ENCODE peak calls at places on chromosomes 13 and 19, in ten cellular contexts. One of them, this sample, is unnamed.

GRCh38 chr19:32345261-32346207 is at the start of gene ZNF507:
- DNase-seq in IMR-90: peak; percentile 58
- DNase-seq in mammary epithelial cell: peak; percentile 61
- DNase-seq in Peyer's patch: peak; percentile 74
- DNase-seq in kidney: peak; percentile 92
- DNase-seq in tibial nerve: peak; percentile 76
- DNase-seq in AG09309: no peak
- DNase-seq in neuronal stem cell: peak; percentile 76
- DNase-seq in aorta: peak; percentile 95
- DNase-seq in astrocyte of the cerebellum: peak; percentile 27
- DNase-seq in this sample: peak; percentile 77

GRCh38 chr13:100254002-100254401 is 165.1 kb downstream of the PCCA start:
- DNase-seq in IMR-90: no peak
- DNase-seq in mammary epithelial cell: peak; percentile 29
- DNase-seq in Peyer's patch: no peak
- DNase-seq in kidney: no peak
- DNase-seq in tibial nerve: no peak
- DNase-seq in AG09309: no peak
- DNase-seq in neuronal stem cell: no peak
- DNase-seq in aorta: no peak
- DNase-seq in astrocyte of the cerebellum: no peak
- DNase-seq in this sample: no peak

GRCh38 chr13:38361551-38362262 is 12.1 kb downstream of the UFM1 start:
- DNase-seq in IMR-90: no peak
- DNase-seq in mammary epithelial cell: no peak
- DNase-seq in Peyer's patch: no peak
- DNase-seq in kidney: no peak
- DNase-seq in tibial nerve: peak; percentile 7
- DNase-seq in AG09309: no peak
- DNase-seq in neuronal stem cell: no peak
- DNase-seq in aorta: no peak
- DNase-seq in astrocyte of the cerebellum: no peak
- DNase-seq in this sample: no peak

GRCh38 chr13:32087955-32088747 is 56.6 kb downstream of the FRY start:
- DNase-seq in IMR-90: peak; percentile 75
- DNase-seq in mammary epithelial cell: no peak
- DNase-seq in Peyer's patch: no peak
- DNase-seq in kidney: no peak
- DNase-seq in tibial nerve: no peak
- DNase-seq in AG09309: no peak
- DNase-seq in neuronal stem cell: no peak
- DNase-seq in aorta: no peak
- DNase-seq in astrocyte of the cerebellum: no peak
- DNase-seq in this sample: no peak

GRCh38 chr13:111383591-111384440 is 63.4 kb downstream of the TEX29 start:
- DNase-seq in IMR-90: no peak
- DNase-seq in mammary epithelial cell: no peak
- DNase-seq in Peyer's patch: no peak
- DNase-seq in kidney: no peak
- DNase-seq in tibial nerve: no peak
- DNase-seq in AG09309: no peak
- DNase-seq in neuronal stem cell: no peak
- DNase-seq in aorta: peak; percentile 57
- DNase-seq in astrocyte of the cerebellum: no peak
- DNase-seq in this sample: no peak

GRCh38 chr13:74080762-74081161 is 53.4 kb downstream of the KLF12 start:
- DNase-seq in IMR-90: no peak
- DNase-seq in mammary epithelial cell: no peak
- DNase-seq in Peyer's patch: no peak
- DNase-seq in kidney: no peak
- DNase-seq in tibial nerve: no peak
- DNase-seq in AG09309: no peak
- DNase-seq in neuronal stem cell: no peak
- DNase-seq in aorta: no peak
- DNase-seq in astrocyte of the cerebellum: no peak
- DNase-seq in this sample: no peak

GRCh38 chr19:39247701-39248664 is 673 bp downstream of the IFNL4 start:
- DNase-seq in IMR-90: no peak
- DNase-seq in mammary epithelial cell: no peak
- DNase-seq in Peyer's patch: no peak
- DNase-seq in kidney: peak; percentile 64
- DNase-seq in tibial nerve: no peak
- DNase-seq in AG09309: no peak
- DNase-seq in neuronal stem cell: no peak
- DNase-seq in aorta: no peak
- DNase-seq in astrocyte of the cerebellum: no peak
- DNase-seq in this sample: no peak

GRCh38 chr13:59721889-59722579 is 441.7 kb downstream of the DIAPH3 start:
- DNase-seq in IMR-90: no peak
- DNase-seq in mammary epithelial cell: no peak
- DNase-seq in Peyer's patch: no peak
- DNase-seq in kidney: no peak
- DNase-seq in tibial nerve: no peak
- DNase-seq in AG09309: no peak
- DNase-seq in neuronal stem cell: no peak
- DNase-seq in aorta: no peak
- DNase-seq in astrocyte of the cerebellum: peak; percentile 73
- DNase-seq in this sample: no peak

GRCh38 chr13:113094410-113094800 is 11.2 kb upstream of the F7 start:
- DNase-seq in IMR-90: no peak
- DNase-seq in mammary epithelial cell: no peak
- DNase-seq in Peyer's patch: no peak
- DNase-seq in kidney: no peak
- DNase-seq in tibial nerve: no peak
- DNase-seq in AG09309: no peak
- DNase-seq in neuronal stem cell: no peak
- DNase-seq in aorta: no peak
- DNase-seq in astrocyte of the cerebellum: no peak
- DNase-seq in this sample: no peak

GRCh38 chr19:38650180-38650775 is 2.8 kb downstream of the ACTN4 start:
- DNase-seq in IMR-90: no peak
- DNase-seq in mammary epithelial cell: no peak
- DNase-seq in Peyer's patch: no peak
- DNase-seq in kidney: no peak
- DNase-seq in tibial nerve: no peak
- DNase-seq in AG09309: no peak
- DNase-seq in neuronal stem cell: no peak
- DNase-seq in aorta: no peak
- DNase-seq in astrocyte of the cerebellum: no peak
- DNase-seq in this sample: no peak

GRCh38 chr19:19176950-19177349 is 6.9 kb upstream of the MEF2B start:
- DNase-seq in IMR-90: no peak
- DNase-seq in mammary epithelial cell: no peak
- DNase-seq in Peyer's patch: no peak
- DNase-seq in kidney: no peak
- DNase-seq in tibial nerve: no peak
- DNase-seq in AG09309: no peak
- DNase-seq in neuronal stem cell: no peak
- DNase-seq in aorta: no peak
- DNase-seq in astrocyte of the cerebellum: no peak
- DNase-seq in this sample: no peak

GRCh38 chr13:52112606-52113005 is 16.3 kb downstream of the NEK5 start:
- DNase-seq in IMR-90: no peak
- DNase-seq in mammary epithelial cell: no peak
- DNase-seq in Peyer's patch: no peak
- DNase-seq in kidney: no peak
- DNase-seq in tibial nerve: no peak
- DNase-seq in AG09309: no peak
- DNase-seq in neuronal stem cell: no peak
- DNase-seq in aorta: no peak
- DNase-seq in astrocyte of the cerebellum: no peak
- DNase-seq in this sample: no peak
- H3K4me3 ChIP-seq in IMR-90: no peak overlapping the region
- H3K4me3 ChIP-seq in mammary epithelial cell: no peak overlapping the region
- H3K4me3 ChIP-seq in Peyer's patch: no peak overlapping the region
- H3K4me3 ChIP-seq in kidney: no peak overlapping the region
- H3K4me3 ChIP-seq in tibial nerve: no peak overlapping the region
- H3K4me3 ChIP-seq in AG09309: no peak overlapping the region
- H3K4me3 ChIP-seq in neuronal stem cell: no peak overlapping the region
- H3K4me3 ChIP-seq in aorta: no peak overlapping the region
- H3K4me3 ChIP-seq in astrocyte of the cerebellum: no peak overlapping the region
- H3K4me3 ChIP-seq in this sample: no peak overlapping the region

GRCh38 chr19:44113138-44113783 is at the start of gene ZNF225:
- DNase-seq in IMR-90: peak; percentile 99
- DNase-seq in mammary epithelial cell: peak; percentile 98
- DNase-seq in Peyer's patch: peak; percentile 93
- DNase-seq in kidney: peak; percentile 97
- DNase-seq in tibial nerve: peak; percentile 94
- DNase-seq in AG09309: peak; percentile 95
- DNase-seq in neuronal stem cell: peak; percentile 98
- DNase-seq in aorta: peak; percentile 95
- DNase-seq in astrocyte of the cerebellum: peak; percentile 99
- DNase-seq in this sample: peak; percentile 84
- H3K4me3 ChIP-seq in IMR-90: peak within 1 kb of the TSS; percentile 70
- H3K4me3 ChIP-seq in mammary epithelial cell: peak within 1 kb of the TSS; percentile 68
- H3K4me3 ChIP-seq in Peyer's patch: peak within 1 kb of the TSS; percentile 77
- H3K4me3 ChIP-seq in kidney: peak within 1 kb of the TSS; percentile 95
- H3K4me3 ChIP-seq in tibial nerve: peak within 1 kb of the TSS; percentile 65
- H3K4me3 ChIP-seq in AG09309: peak within 1 kb of the TSS; percentile 94
- H3K4me3 ChIP-seq in neuronal stem cell: peak within 1 kb of the TSS; percentile 97
- H3K4me3 ChIP-seq in aorta: peak within 1 kb of the TSS; percentile 97
- H3K4me3 ChIP-seq in astrocyte of the cerebellum: peak within 1 kb of the TSS; percentile 76
- H3K4me3 ChIP-seq in this sample: peak within 1 kb of the TSS; percentile 81

GRCh38 chr19:47512948-47513319 is 1.9 kb downstream of the NAPA start:
- DNase-seq in IMR-90: no peak
- DNase-seq in mammary epithelial cell: no peak
- DNase-seq in Peyer's patch: no peak
- DNase-seq in kidney: no peak
- DNase-seq in tibial nerve: no peak
- DNase-seq in AG09309: no peak
- DNase-seq in neuronal stem cell: no peak
- DNase-seq in aorta: no peak
- DNase-seq in astrocyte of the cerebellum: no peak
- DNase-seq in this sample: no peak

GRCh38 chr19:47511128-47511517 is 3.7 kb downstream of the NAPA start:
- DNase-seq in IMR-90: no peak
- DNase-seq in mammary epithelial cell: no peak
- DNase-seq in Peyer's patch: no peak
- DNase-seq in kidney: no peak
- DNase-seq in tibial nerve: peak; percentile 32
- DNase-seq in AG09309: no peak
- DNase-seq in neuronal stem cell: no peak
- DNase-seq in aorta: no peak
- DNase-seq in astrocyte of the cerebellum: no peak
- DNase-seq in this sample: no peak

GRCh38 chr19:47510516-47511127 is 4.2 kb downstream of the NAPA start:
- DNase-seq in IMR-90: no peak
- DNase-seq in mammary epithelial cell: no peak
- DNase-seq in Peyer's patch: no peak
- DNase-seq in kidney: no peak
- DNase-seq in tibial nerve: no peak
- DNase-seq in AG09309: no peak
- DNase-seq in neuronal stem cell: no peak
- DNase-seq in aorta: no peak
- DNase-seq in astrocyte of the cerebellum: no peak
- DNase-seq in this sample: no peak

GRCh38 chr19:47511681-47512080 is 3.2 kb downstream of the NAPA start:
- DNase-seq in IMR-90: peak; percentile 61
- DNase-seq in mammary epithelial cell: no peak
- DNase-seq in Peyer's patch: no peak
- DNase-seq in kidney: no peak
- DNase-seq in tibial nerve: no peak
- DNase-seq in AG09309: no peak
- DNase-seq in neuronal stem cell: no peak
- DNase-seq in aorta: no peak
- DNase-seq in astrocyte of the cerebellum: no peak
- DNase-seq in this sample: no peak

DNA sequence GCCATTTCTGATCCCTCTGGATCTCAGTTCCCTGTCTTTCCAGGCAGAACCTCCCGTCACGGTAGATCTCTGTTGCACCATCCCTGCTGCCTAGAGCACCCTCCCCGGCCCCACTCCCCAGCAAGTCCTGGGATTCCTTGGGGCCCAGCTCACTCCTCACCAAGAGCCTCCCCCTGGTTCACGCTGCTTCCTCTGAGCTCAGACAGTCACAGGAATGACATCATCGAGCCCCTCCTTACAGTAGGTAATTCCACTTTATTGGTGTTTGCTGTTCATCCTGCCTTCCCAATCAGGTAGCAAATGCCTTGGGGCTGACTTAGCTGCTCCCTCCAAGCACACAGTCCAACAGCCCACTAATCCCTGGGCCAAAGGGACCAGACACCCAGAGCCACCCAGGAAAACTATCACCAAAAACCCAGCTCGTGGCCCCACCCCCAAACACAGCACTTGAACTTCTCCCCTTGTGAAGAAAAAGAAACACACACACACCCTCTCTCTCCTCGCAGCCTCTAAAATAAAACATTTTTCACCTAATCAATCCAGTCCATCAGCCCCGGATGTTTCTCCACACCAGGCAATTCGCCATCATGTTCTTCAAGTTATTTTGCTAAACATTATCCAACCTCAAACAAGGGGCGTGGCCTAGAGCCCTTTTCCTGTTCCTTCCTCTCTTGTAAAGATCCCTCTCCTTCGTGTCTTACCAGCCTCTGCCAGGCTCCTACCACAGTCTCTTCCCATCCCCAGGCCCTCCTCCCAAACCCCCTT is 2.5 kb downstream of the NAPA start:
- DNase-seq in IMR-90: peak; percentile 52
- DNase-seq in mammary epithelial cell: no peak
- DNase-seq in Peyer's patch: peak; percentile 30
- DNase-seq in kidney: no peak
- DNase-seq in tibial nerve: peak; percentile 63
- DNase-seq in AG09309: peak; percentile 31
- DNase-seq in neuronal stem cell: no peak
- DNase-seq in aorta: no peak
- DNase-seq in astrocyte of the cerebellum: no peak
- DNase-seq in this sample: no peak
- H3K4me3 ChIP-seq in IMR-90: no peak overlapping the region
- H3K4me3 ChIP-seq in mammary epithelial cell: no peak overlapping the region
- H3K4me3 ChIP-seq in Peyer's patch: peak overlapping the region; percentile 39
- H3K4me3 ChIP-seq in kidney: peak overlapping the region; percentile 64
- H3K4me3 ChIP-seq in tibial nerve: peak overlapping the region; percentile 97
- H3K4me3 ChIP-seq in AG09309: peak overlapping the region; percentile 30
- H3K4me3 ChIP-seq in neuronal stem cell: no peak overlapping the region
- H3K4me3 ChIP-seq in aorta: no peak overlapping the region
- H3K4me3 ChIP-seq in astrocyte of the cerebellum: no peak overlapping the region
- H3K4me3 ChIP-seq in this sample: peak overlapping the region; percentile 16

GRCh38 chr19:42024622-42025111 is 30.6 kb upstream of the ATP1A3 start:
- DNase-seq in IMR-90: peak; percentile 48
- DNase-seq in mammary epithelial cell: no peak
- DNase-seq in Peyer's patch: no peak
- DNase-seq in kidney: no peak
- DNase-seq in tibial nerve: no peak
- DNase-seq in AG09309: peak; percentile 43
- DNase-seq in neuronal stem cell: no peak
- DNase-seq in aorta: peak; percentile 81
- DNase-seq in astrocyte of the cerebellum: peak; percentile 6
- DNase-seq in this sample: no peak
- H3K4me3 ChIP-seq in IMR-90: no peak overlapping the region
- H3K4me3 ChIP-seq in mammary epithelial cell: no peak overlapping the region
- H3K4me3 ChIP-seq in Peyer's patch: no peak overlapping the region
- H3K4me3 ChIP-seq in kidney: no peak overlapping the region
- H3K4me3 ChIP-seq in tibial nerve: no peak overlapping the region
- H3K4me3 ChIP-seq in AG09309: no peak overlapping the region
- H3K4me3 ChIP-seq in neuronal stem cell: no peak overlapping the region
- H3K4me3 ChIP-seq in aorta: no peak overlapping the region
- H3K4me3 ChIP-seq in astrocyte of the cerebellum: no peak overlapping the region
- H3K4me3 ChIP-seq in this sample: no peak overlapping the region

GRCh38 chr13:30884543-30884942 is 21.5 kb upstream of the MEDAG start:
- DNase-seq in IMR-90: no peak
- DNase-seq in mammary epithelial cell: no peak
- DNase-seq in Peyer's patch: no peak
- DNase-seq in kidney: no peak
- DNase-seq in tibial nerve: no peak
- DNase-seq in AG09309: no peak
- DNase-seq in neuronal stem cell: no peak
- DNase-seq in aorta: no peak
- DNase-seq in astrocyte of the cerebellum: no peak
- DNase-seq in this sample: no peak
- H3K4me3 ChIP-seq in IMR-90: no peak overlapping the region
- H3K4me3 ChIP-seq in mammary epithelial cell: no peak overlapping the region
- H3K4me3 ChIP-seq in Peyer's patch: no peak overlapping the region
- H3K4me3 ChIP-seq in kidney: no peak overlapping the region
- H3K4me3 ChIP-seq in tibial nerve: no peak overlapping the region
- H3K4me3 ChIP-seq in AG09309: no peak overlapping the region
- H3K4me3 ChIP-seq in neuronal stem cell: no peak overlapping the region
- H3K4me3 ChIP-seq in aorta: no peak overlapping the region
- H3K4me3 ChIP-seq in astrocyte of the cerebellum: no peak overlapping the region
- H3K4me3 ChIP-seq in this sample: no peak overlapping the region